ENCODE peak calls at places on chromosome 14, in seven cellular contexts. I, C, Y, W, H, U and P are unnamed samples. For H3K9me3, the result is how much of the 10 kb centered on the place peaks cover.

GRCh38 chr14:103867020-103867419 is 19.6 kb upstream of the PPP1R13B start:
- DNase-seq in I (no peak), C (no peak), Y (no peak), W (peak), H (no peak), U (no peak), P (no peak)

GRCh38 chr14:61930101-61930857 is 168.1 kb downstream of the SNAPC1 start:
- DNase-seq in I (no peak), C (no peak), Y (no peak), W (no peak), H (no peak), U (no peak), P (no peak)

GRCh38 chr14:77485256-77485655 is 13.4 kb downstream of the ISM2 start:
- DNase-seq in I (no peak), C (no peak), Y (no peak), W (peak), H (no peak), U (no peak), P (no peak)

GRCh38 chr14:76489667-76490066 is 113.7 kb downstream of the ESRRB start:
- DNase-seq in I (no peak), C (no peak), Y (no peak), W (no peak), H (no peak), U (no peak), P (no peak)

GRCh38 chr14:61229475-61229888 is 51.7 kb downstream of the TMEM30B start:
- DNase-seq in I (no peak), C (no peak), Y (peak), W (no peak), H (no peak), U (no peak), P (no peak)

GRCh38 chr14:72516936-72517408 is 376.9 kb downstream of the DPF3 start:
- DNase-seq in I (peak), C (peak), Y (peak), W (peak), H (peak), U (peak), P (peak)

GRCh38 chr14:24837280-24838046 is 203.5 kb upstream of the GZMB start:
- DNase-seq in I (no peak), C (no peak), Y (no peak), W (no peak), H (no peak), U (no peak), P (no peak)

GRCh38 chr14:51818748-51819386 is 41.5 kb upstream of the GNG2 start:
- DNase-seq in I (no peak), C (no peak), Y (no peak), W (peak), H (no peak), U (no peak), P (no peak)

GRCh38 chr14:92426237-92426636 is 87.3 kb upstream of the RIN3 start:
- DNase-seq in I (no peak), C (no peak), Y (no peak), W (no peak), H (no peak), U (no peak), P (no peak)

GRCh38 chr14:69505338-69506240 is 21.1 kb downstream of the PLEKHD1 start:
- DNase-seq in I (no peak), C (peak), Y (peak), W (no peak), H (no peak), U (no peak), P (no peak)

GRCh38 chr14:38762436-38762835 is 340.6 kb downstream of the SEC23A start:
- DNase-seq in I (no peak), C (no peak), Y (no peak), W (no peak), H (no peak), U (no peak), P (no peak)

GRCh38 chr14:59465570-59466150 is 480 bp upstream of the GPR135 start:
- DNase-seq in I (no peak), C (no peak), Y (no peak), W (no peak), H (no peak), U (no peak), P (no peak)

GRCh38 chr14:32998433-32998832 is 59.8 kb downstream of the NPAS3 start:
- DNase-seq in I (no peak), C (no peak), Y (no peak), W (no peak), H (no peak), U (no peak), P (no peak)

GRCh38 chr14:62076368-62076767 is 314.1 kb downstream of the SNAPC1 start:
- DNase-seq in I (no peak), C (no peak), Y (no peak), W (no peak), H (no peak), U (no peak), P (no peak)

GRCh38 chr14:90388437-90388836 is 8.4 kb upstream of the CALM1 start:
- DNase-seq in I (peak), C (peak), Y (no peak), W (no peak), H (peak), U (no peak), P (no peak)

GRCh38 chr14:85528080-85528881 is 1.7 kb upstream of the FLRT2 start:
- DNase-seq in I (peak), C (no peak), Y (peak), W (no peak), H (no peak), U (no peak), P (no peak)

GRCh38 chr14:57831981-57832380 is 33.9 kb downstream of the SLC35F4 start:
- DNase-seq in I (peak), C (no peak), Y (no peak), W (no peak), H (peak), U (no peak), P (no peak)

GRCh38 chr14:89121961-89122675 is 294.9 kb downstream of the FOXN3 start:
- DNase-seq in I (no peak), C (no peak), Y (no peak), W (no peak), H (no peak), U (no peak), P (no peak)

GRCh38 chr14:51928568-51928967 is 60.8 kb upstream of the RTRAF start:
- DNase-seq in I (no peak), C (no peak), Y (no peak), W (no peak), H (no peak), U (no peak), P (no peak)

GRCh38 chr14:61280526-61281185 is 482 bp downstream of the TMEM30B start:
- DNase-seq in I (peak), C (no peak), Y (no peak), W (peak), H (no peak), U (no peak), P (no peak)

GRCh38 chr14:102120888-102121287 is 18.8 kb upstream of the WDR20 start:
- DNase-seq in I (no peak), C (no peak), Y (no peak), W (no peak), H (no peak), U (no peak), P (no peak)

GRCh38 chr14:41960316-41960715 is 353.6 kb downstream of the LRFN5 start:
- DNase-seq in I (no peak), C (no peak), Y (no peak), W (no peak), H (no peak), U (no peak), P (no peak)

GRCh38 chr14:23366163-23366921 is 1.4 kb upstream of the EFS start:
- DNase-seq in I (no peak), C (no peak), Y (no peak), W (peak), H (no peak), U (no peak), P (no peak)

GRCh38 chr14:85701763-85702162 is 171.8 kb downstream of the FLRT2 start:
- DNase-seq in I (no peak), C (no peak), Y (no peak), W (no peak), H (no peak), U (no peak), P (no peak)

GRCh38 chr14:100140452-100141132 is 18.9 kb downstream of the DEGS2 start:
- DNase-seq in I (peak), C (no peak), Y (peak), W (no peak), H (peak), U (no peak), P (no peak)

DNA sequence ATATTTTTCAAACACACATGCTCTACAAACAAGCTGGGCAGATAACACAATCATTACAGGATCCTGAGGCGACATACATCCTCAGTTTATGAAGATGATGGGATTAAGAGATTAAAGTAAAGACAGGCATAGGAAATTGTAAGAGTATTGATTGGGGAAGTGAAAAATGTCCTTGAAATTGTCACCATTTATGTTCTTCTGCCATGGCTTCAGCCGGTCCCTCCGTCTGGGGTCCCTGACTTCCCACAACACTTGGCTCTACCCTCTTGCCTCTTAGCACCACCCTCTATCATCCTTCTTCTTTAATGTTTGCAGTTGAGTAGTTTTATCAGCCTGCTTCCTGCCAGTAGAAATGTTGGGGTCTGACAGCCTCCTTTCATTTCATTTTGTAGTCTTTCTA is 244.4 kb downstream of the DAD1 start:
- DNase-seq in I (no peak), C (no peak), Y (no peak), W (no peak), H (no peak), U (no peak), P (no peak)
- H3K9me3 ChIP-seq in I (under half), C (under half), Y (under half), W (under half), H (under half), U (under half), P (under half)

GRCh38 chr14:87133073-87133815 is 859.7 kb downstream of the GALC start:
- DNase-seq in I (no peak), C (no peak), Y (no peak), W (no peak), H (no peak), U (no peak), P (no peak)
- TF ChIP-seq REST in I (no peak), C (no peak), Y (no peak), W (no peak), H (no peak), U (no peak), P (no peak)

GRCh38 chr14:75091251-75091650 is 21.8 kb downstream of the ZC2HC1C start:
- DNase-seq in I (no peak), C (no peak), Y (no peak), W (no peak), H (no peak), U (no peak), P (no peak)

GRCh38 chr14:75090353-75090752 is 20.9 kb downstream of the ZC2HC1C start:
- DNase-seq in I (no peak), C (no peak), Y (no peak), W (no peak), H (no peak), U (no peak), P (no peak)

GRCh38 chr14:75084513-75084912 is 15.1 kb downstream of the ZC2HC1C start:
- DNase-seq in I (no peak), C (no peak), Y (no peak), W (no peak), H (no peak), U (no peak), P (no peak)

GRCh38 chr14:75088566-75089373 is 19.3 kb downstream of the ZC2HC1C start:
- DNase-seq in I (peak), C (peak), Y (peak), W (peak), H (peak), U (no peak), P (peak)

GRCh38 chr14:75088153-75088552 is 18.7 kb downstream of the ZC2HC1C start:
- DNase-seq in I (no peak), C (no peak), Y (no peak), W (no peak), H (no peak), U (no peak), P (no peak)
- H3K9me3 ChIP-seq in I (under half), C (under half), Y (under half), W (under half), H (under half), U (under half), P (under half)

GRCh38 chr14:26856832-26857508 is 259.1 kb upstream of the NOVA1 start:
- DNase-seq in I (no peak), C (no peak), Y (no peak), W (no peak), H (no peak), U (no peak), P (no peak)
- TF ChIP-seq REST in I (no peak), C (no peak), Y (no peak), W (no peak), H (no peak), U (no peak), P (no peak)

DNA sequence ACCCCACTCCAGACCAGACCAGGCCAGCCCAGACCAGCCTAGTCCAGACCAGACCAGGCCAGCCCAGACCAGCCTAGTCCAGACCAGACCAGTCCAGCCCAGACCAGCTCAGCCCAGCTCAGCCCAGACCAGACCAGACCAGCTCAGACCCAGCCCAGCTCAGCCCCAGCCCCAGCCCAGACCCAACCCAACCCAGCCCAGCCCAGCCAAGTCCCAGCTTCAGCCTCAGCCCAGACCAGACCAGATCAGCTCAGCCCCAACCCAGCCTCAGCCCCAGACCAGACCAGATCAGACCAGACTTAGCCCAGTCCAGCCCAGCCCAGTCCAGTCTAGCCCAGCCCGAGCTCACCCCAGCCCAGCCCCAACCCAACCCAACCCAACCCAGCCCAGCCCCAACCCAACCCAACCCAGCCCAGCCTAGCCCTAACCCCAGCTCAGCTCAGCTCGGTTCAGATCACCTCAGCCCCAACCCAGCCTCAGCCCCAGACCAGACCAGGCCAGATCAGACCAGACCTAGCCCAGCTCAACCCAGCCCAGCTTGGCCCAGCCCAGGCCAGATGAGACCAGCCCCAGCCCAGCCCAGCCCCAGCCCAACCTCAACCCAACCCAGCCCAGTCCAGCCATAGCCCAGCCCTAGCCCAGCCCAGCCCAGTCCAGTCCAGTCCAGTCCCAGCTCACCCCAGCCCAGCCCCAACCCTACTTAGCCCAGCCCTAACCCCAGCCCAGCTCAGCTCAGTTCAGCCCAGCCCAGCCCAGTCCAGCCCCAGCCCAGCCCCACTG is 204.7 kb downstream of the BCL11B start:
- DNase-seq in I (no peak), C (no peak), Y (no peak), W (no peak), H (no peak), U (no peak), P (no peak)
- H3K9me3 ChIP-seq in I (under half), C (under half), Y (under half), W (under half), H (under half), U (under half), P (under half)

GRCh38 chr14:45177081-45177480 is 41.4 kb downstream of the FANCM start:
- DNase-seq in I (no peak), C (no peak), Y (no peak), W (no peak), H (no peak), U (no peak), P (no peak)

GRCh38 chr14:45185110-45185814 is 49.5 kb downstream of the FANCM start:
- DNase-seq in I (no peak), C (no peak), Y (no peak), W (no peak), H (no peak), U (no peak), P (no peak)

GRCh38 chr14:45181329-45181728 is 45.6 kb downstream of the FANCM start:
- DNase-seq in I (no peak), C (no peak), Y (no peak), W (no peak), H (no peak), U (no peak), P (no peak)

GRCh38 chr14:45181806-45182205 is 46.1 kb downstream of the FANCM start:
- DNase-seq in I (no peak), C (no peak), Y (no peak), W (no peak), H (no peak), U (no peak), P (no peak)
- TF ChIP-seq REST in I (no peak), C (no peak), Y (no peak), W (no peak), H (no peak), U (no peak), P (no peak)

DNA sequence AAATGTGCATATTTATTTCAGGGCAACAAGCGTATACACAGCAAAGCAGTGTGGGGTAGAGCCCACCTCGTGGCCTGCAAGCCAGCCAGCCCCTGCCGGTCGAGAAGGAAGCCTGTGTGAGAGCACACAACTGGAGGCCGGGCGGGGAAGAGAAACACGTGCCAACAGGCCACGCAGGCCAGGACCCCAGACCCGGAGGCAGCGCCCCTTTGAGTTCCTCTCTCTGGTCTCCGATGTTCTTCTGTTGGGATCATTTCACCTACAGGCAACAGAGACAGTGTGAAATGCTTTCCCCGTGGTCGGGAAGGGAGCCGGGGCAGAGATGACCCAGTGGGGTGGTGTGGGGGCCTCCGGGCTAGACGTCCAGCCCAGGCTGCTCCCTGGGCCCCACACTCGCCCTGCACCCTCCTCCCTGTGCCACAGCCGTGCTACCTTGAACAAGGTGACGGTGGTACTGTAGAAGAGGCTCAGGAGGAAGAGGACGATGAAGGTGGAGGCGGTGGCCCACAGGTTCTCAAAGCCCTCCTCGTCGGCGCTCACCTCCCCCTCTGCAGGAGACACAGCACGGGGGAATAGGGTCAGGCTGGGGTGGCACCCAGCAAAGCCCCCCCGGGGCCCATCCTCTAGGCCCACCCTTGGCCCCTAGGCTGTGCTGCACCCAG is 325.5 kb downstream of the TMEM121 start:
- DNase-seq in I (no peak), C (no peak), Y (no peak), W (peak), H (no peak), U (no peak), P (no peak)
- H3K9me3 ChIP-seq in I (under half), C (under half), Y (under half), W (under half), H (under half), U (under half), P (under half)

DNA sequence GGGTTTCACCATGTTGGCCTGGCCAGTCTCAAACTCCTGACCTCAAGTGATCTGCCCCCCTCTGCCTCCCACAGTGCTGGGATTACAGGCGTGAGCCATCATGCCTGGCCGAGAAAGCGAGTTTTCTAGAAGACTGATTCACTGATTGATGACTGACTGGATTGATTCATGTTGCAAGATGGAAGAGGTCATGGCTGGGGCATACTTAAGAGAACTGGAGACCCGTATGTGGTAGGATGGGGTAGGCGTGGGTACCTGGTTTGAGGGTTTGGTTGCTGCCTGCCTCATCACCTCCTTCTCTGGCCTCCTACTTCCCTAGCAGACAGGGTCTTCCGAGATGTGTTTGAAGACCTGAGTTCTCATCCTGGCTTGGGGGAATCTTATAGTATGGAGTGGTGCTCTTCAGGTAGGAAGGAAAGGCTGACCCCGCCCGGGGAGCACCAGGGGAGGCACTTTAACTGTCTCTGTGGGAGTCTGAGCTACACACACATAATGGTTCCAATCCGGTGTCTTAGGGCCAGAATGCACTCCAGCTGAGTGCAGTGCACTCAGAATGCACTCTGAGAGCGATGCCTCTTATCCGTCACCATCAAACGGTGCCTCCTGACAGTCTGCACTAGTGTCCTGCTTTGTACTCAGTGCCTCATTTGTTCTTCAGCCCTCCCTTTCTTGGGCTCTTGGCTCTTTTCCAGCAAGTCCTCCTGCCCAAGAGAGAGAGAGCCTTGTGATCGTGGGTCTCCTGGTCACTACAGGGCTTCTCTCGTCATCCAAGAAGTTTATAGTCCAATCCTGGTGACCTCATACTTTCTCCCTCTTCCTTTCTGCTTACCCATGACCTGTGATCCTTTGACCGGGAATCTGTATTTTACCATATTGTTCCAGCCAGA is 19.7 kb downstream of the PLEKHG3 start:
- DNase-seq in I (no peak), C (no peak), Y (no peak), W (no peak), H (no peak), U (no peak), P (no peak)
- TF ChIP-seq REST in I (no peak), C (no peak), Y (no peak), W (no peak), H (no peak), U (no peak), P (no peak)

DNA sequence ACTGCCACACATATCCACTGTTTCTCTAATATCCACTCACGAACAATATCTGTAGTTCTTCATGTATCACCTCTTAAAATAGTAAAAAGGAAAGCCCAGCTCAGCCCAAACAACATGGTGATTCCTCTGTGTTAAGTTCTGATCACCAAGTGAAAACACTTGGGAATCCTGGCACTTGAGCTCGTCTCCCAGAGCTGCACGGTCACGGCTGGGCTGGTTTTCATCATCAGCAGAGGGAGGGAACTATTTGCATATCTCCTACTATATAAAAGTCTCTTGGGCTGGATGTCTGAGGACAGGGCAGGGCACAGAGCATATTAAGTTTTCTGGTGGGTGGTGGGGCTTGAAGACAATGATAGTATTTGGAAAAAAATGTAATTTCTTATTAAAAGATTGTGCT is 870.6 kb downstream of the TMEM121 start:
- DNase-seq in I (no peak), C (no peak), Y (no peak), W (no peak), H (no peak), U (no peak), P (no peak)
- H3K9me3 ChIP-seq in I (under half), C (under half), Y (under half), W (under half), H (under half), U (under half), P (under half)